ENCODE peak calls at places on chromosomes 5 and 9, in five cellular contexts. J is globus pallidus; V is T-cell; Y is heart left ventricle; P is activated CD4-positive, alpha-beta T cell treated with anti-CD3 and anti-CD28 coated beads for 4 hours. E is an unnamed sample.

GRCh38 chr9:16236326-16236725 is 634.1 kb downstream of the BNC2 start:
- DNase-seq in J (no peak), V (no peak), P (no peak), Y (no peak), E (no peak)

GRCh38 chr9:127808347-127809001 is 5.8 kb downstream of the FPGS start:
- DNase-seq in V (no peak), Y (no peak), J (no peak), P (no peak), E (no peak)

GRCh38 chr5:14463629-14464028 is 118.0 kb upstream of the OTULINL start:
- DNase-seq in J (no peak), V (no peak), Y (no peak), P (no peak), E (no peak)

GRCh38 chr5:68547049-68547448 is 331.5 kb downstream of the PIK3R1 start:
- DNase-seq in P (no peak), V (no peak), Y (no peak), J (no peak), E (no peak)

GRCh38 chr5:57435701-57436134 is 46.9 kb downstream of the ACTBL2 start:
- DNase-seq in J (no peak), P (no peak), V (no peak), Y (no peak), E (peak)

GRCh38 chr5:176754376-176754942 is 55.9 kb upstream of the UNC5A start:
- DNase-seq in J (no peak), V (no peak), Y (no peak), P (no peak), E (no peak)

GRCh38 chr5:35440409-35440808 is 177.3 kb upstream of the SPEF2 start:
- DNase-seq in Y (no peak), P (no peak), J (no peak), V (no peak), E (no peak)

GRCh38 chr5:149796836-149797235 is 66.7 kb downstream of the PPARGC1B start:
- DNase-seq in J (no peak), P (no peak), V (no peak), Y (no peak), E (no peak)

GRCh38 chr9:114275246-114275994 is 47.5 kb upstream of the ORM1 start:
- DNase-seq in V (no peak), Y (peak), P (no peak), J (no peak), E (no peak)

GRCh38 chr5:165321912-165322311 is 1816.5 kb downstream of the MAT2B start:
- DNase-seq in V (no peak), J (no peak), Y (no peak), P (no peak), E (no peak)

GRCh38 chr5:72611111-72611724 is 104.0 kb upstream of the ZNF366 start:
- DNase-seq in J (peak), Y (peak), V (peak), P (peak), E (peak)

GRCh38 chr5:78295035-78295961 is 800 bp upstream of the AP3B1 start:
- DNase-seq in V (peak), J (no peak), Y (peak), P (peak), E (no peak)

GRCh38 chr9:34370335-34370969 is 6.2 kb downstream of the MYORG start:
- DNase-seq in J (no peak), V (no peak), Y (no peak), P (no peak), E (no peak)

GRCh38 chr9:130852801-130853200 is 17.7 kb downstream of the ABL1 start:
- DNase-seq in P (no peak), V (no peak), J (no peak), Y (no peak), E (no peak)

GRCh38 chr5:172322028-172322965 is 38.7 kb upstream of the UBTD2 start:
- DNase-seq in P (no peak), Y (no peak), V (no peak), J (no peak), E (no peak)

GRCh38 chr5:177553671-177554429 is 513 bp downstream of the FAM193B start:
- DNase-seq in J (no peak), V (no peak), P (peak), Y (peak), E (no peak)

GRCh38 chr5:137091473-137091872 is 407.7 kb downstream of the SPOCK1 start:
- DNase-seq in J (peak), P (no peak), Y (no peak), V (no peak), E (no peak)

GRCh38 chr9:134606951-134607733 is 34.5 kb upstream of the COL5A1 start:
- DNase-seq in J (no peak), P (no peak), Y (no peak), V (no peak), E (no peak)

GRCh38 chr9:125843646-125844045 is 96.5 kb downstream of the PBX3 start:
- DNase-seq in V (no peak), Y (no peak), P (no peak), J (no peak), E (no peak)

GRCh38 chr9:137406085-137406773 is 16.7 kb downstream of the EXD3 start:
- DNase-seq in Y (no peak), J (no peak), V (no peak), P (no peak), E (no peak)

GRCh38 chr5:137231535-137231934 is 267.6 kb downstream of the SPOCK1 start:
- DNase-seq in V (no peak), P (no peak), J (no peak), Y (no peak), E (no peak)

GRCh38 chr5:92309336-92309991 is 926.3 kb upstream of the ARRDC3 start:
- DNase-seq in Y (no peak), J (peak), P (no peak), V (no peak), E (peak)

GRCh38 chr9:121720311-121720991 is 69.0 kb downstream of the DAB2IP start:
- DNase-seq in Y (no peak), P (no peak), V (no peak), J (no peak), E (no peak)

GRCh38 chr5:151772029-151772867 is 494 bp downstream of the G3BP1 start:
- DNase-seq in V (peak), P (peak), Y (peak), J (peak), E (no peak)

GRCh38 chr9:133713960-133714495 is 24.1 kb downstream of the SARDH start:
- DNase-seq in V (no peak), Y (no peak), J (no peak), P (no peak), E (no peak)

GRCh38 chr9:5442400-5443011 is 4.8 kb upstream of the PLGRKT start:
- DNase-seq in V (no peak), Y (no peak), J (peak), P (peak), E (no peak)

GRCh38 chr5:17069995-17070405 is 133.9 kb upstream of the MYO10 start:
- DNase-seq in Y (no peak), J (no peak), V (no peak), P (no peak), E (no peak)